ENCODE peak calls at places on chromosomes 13 and 19, in eight cellular contexts. S, G, X, P, O, Y, K and Z are unnamed samples.

GRCh38 chr13:22077764-22078163 is 406.9 kb downstream of the FGF9 start:
- DNase-seq in S (no peak), G (no peak), K (no peak), O (no peak), X (no peak), Y (no peak), P (no peak), Z (no peak)

GRCh38 chr19:46927893-46928292 is 67.1 kb downstream of the ARHGAP35 start:
- DNase-seq in P (no peak), K (no peak), X (no peak), Y (no peak), S (no peak), O (no peak), G (no peak), Z (no peak)

GRCh38 chr13:28494861-28495585 is at the start of gene FLT1:
- DNase-seq in S (no peak), X (no peak), G (no peak), O (no peak), Y (peak), P (peak), K (peak), Z (peak)

GRCh38 chr19:44850641-44851109 is 4.6 kb downstream of the NECTIN2 start:
- DNase-seq in G (no peak), Y (no peak), X (no peak), K (no peak), S (no peak), O (no peak), P (no peak), Z (no peak)

GRCh38 chr19:33054623-33055022 is 10.1 kb downstream of the RHPN2 start:
- DNase-seq in K (no peak), Y (no peak), P (no peak), X (no peak), O (no peak), S (no peak), G (no peak), Z (no peak)

GRCh38 chr13:98488736-98489135 is 88.2 kb downstream of the STK24 start:
- DNase-seq in S (no peak), G (no peak), Y (no peak), P (no peak), X (no peak), K (no peak), O (no peak), Z (no peak)

GRCh38 chr13:23883255-23883654 is 5.9 kb downstream of the MIPEP start:
- DNase-seq in O (no peak), Y (no peak), X (no peak), S (no peak), P (no peak), K (no peak), G (no peak), Z (no peak)

GRCh38 chr13:110415669-110416068 is 108.6 kb downstream of the COL4A2 start:
- DNase-seq in Y (no peak), S (no peak), P (peak), O (no peak), G (no peak), X (no peak), K (no peak), Z (peak)

GRCh38 chr19:43452517-43453045 is 12.8 kb downstream of the LYPD3 start:
- DNase-seq in K (no peak), G (no peak), P (no peak), S (no peak), X (no peak), Y (no peak), O (no peak), Z (no peak)

GRCh38 chr13:33096886-33097610 is 80.8 kb downstream of the KL start:
- DNase-seq in S (no peak), P (no peak), K (no peak), G (no peak), Y (no peak), X (no peak), O (no peak), Z (no peak)